ENCODE peak calls at places on chromosomes 12 and 14, in five cellular contexts. One of them, this sample, is unnamed.

GRCh38 chr12:18576104-18576622 is 161.6 kb downstream of the PLCZ1 start:
- DNase-seq in RPMI7951: no peak
- DNase-seq in thoracic aorta: no peak
- DNase-seq in posterior vena cava: no peak
- DNase-seq in esophagus squamous epithelium: no peak
- DNase-seq in this sample: no peak

GRCh38 chr12:57521475-57522018 is 1.1 kb upstream of the MBD6 start:
- DNase-seq in RPMI7951: peak
- DNase-seq in thoracic aorta: no peak
- DNase-seq in posterior vena cava: no peak
- DNase-seq in esophagus squamous epithelium: no peak
- DNase-seq in this sample: peak

GRCh38 chr14:37056473-37056872 is 115.9 kb downstream of the SLC25A21 start:
- DNase-seq in RPMI7951: peak
- DNase-seq in thoracic aorta: no peak
- DNase-seq in posterior vena cava: no peak
- DNase-seq in esophagus squamous epithelium: no peak
- DNase-seq in this sample: no peak

GRCh38 chr12:11154400-11154925 is 16.5 kb upstream of the SMIM10L1 start:
- DNase-seq in RPMI7951: no peak
- DNase-seq in thoracic aorta: no peak
- DNase-seq in posterior vena cava: no peak
- DNase-seq in esophagus squamous epithelium: no peak
- DNase-seq in this sample: no peak

GRCh38 chr12:24561411-24561871 is 387.5 kb downstream of the BCAT1 start:
- DNase-seq in RPMI7951: peak
- DNase-seq in thoracic aorta: no peak
- DNase-seq in posterior vena cava: no peak
- DNase-seq in esophagus squamous epithelium: no peak
- DNase-seq in this sample: no peak

GRCh38 chr12:88549929-88550328 is 30.3 kb downstream of the KITLG start:
- DNase-seq in RPMI7951: no peak
- DNase-seq in thoracic aorta: no peak
- DNase-seq in posterior vena cava: no peak
- DNase-seq in esophagus squamous epithelium: no peak
- DNase-seq in this sample: no peak

GRCh38 chr14:23930742-23931141 is 22.8 kb upstream of the DHRS4 start:
- DNase-seq in RPMI7951: peak
- DNase-seq in thoracic aorta: no peak
- DNase-seq in posterior vena cava: no peak
- DNase-seq in esophagus squamous epithelium: no peak
- DNase-seq in this sample: no peak

GRCh38 chr12:31589896-31590729 is 823 bp downstream of the DENND5B start:
- DNase-seq in RPMI7951: peak
- DNase-seq in thoracic aorta: peak
- DNase-seq in posterior vena cava: peak
- DNase-seq in esophagus squamous epithelium: no peak
- DNase-seq in this sample: peak

GRCh38 chr12:12883369-12884001 is 7.9 kb upstream of the GPRC5A start:
- DNase-seq in RPMI7951: peak
- DNase-seq in thoracic aorta: no peak
- DNase-seq in posterior vena cava: no peak
- DNase-seq in esophagus squamous epithelium: no peak
- DNase-seq in this sample: no peak

GRCh38 chr12:111715242-111715641 is 29.4 kb downstream of the ACAD10 start:
- DNase-seq in RPMI7951: no peak
- DNase-seq in thoracic aorta: no peak
- DNase-seq in posterior vena cava: no peak
- DNase-seq in esophagus squamous epithelium: no peak
- DNase-seq in this sample: no peak

GRCh38 chr12:60148831-60149230 is 553.0 kb downstream of the SLC16A7 start:
- DNase-seq in RPMI7951: peak
- DNase-seq in thoracic aorta: no peak
- DNase-seq in posterior vena cava: no peak
- DNase-seq in esophagus squamous epithelium: no peak
- DNase-seq in this sample: no peak

GRCh38 chr12:10982244-10982643 is 4.5 kb downstream of the TAS2R50 start:
- DNase-seq in RPMI7951: no peak
- DNase-seq in thoracic aorta: no peak
- DNase-seq in posterior vena cava: no peak
- DNase-seq in esophagus squamous epithelium: no peak
- DNase-seq in this sample: no peak

GRCh38 chr12:26434299-26434915 is 239.0 kb downstream of the SSPN start:
- DNase-seq in RPMI7951: peak
- DNase-seq in thoracic aorta: no peak
- DNase-seq in posterior vena cava: no peak
- DNase-seq in esophagus squamous epithelium: no peak
- DNase-seq in this sample: no peak

GRCh38 chr12:107554941-107555340 is 130.7 kb upstream of the PWP1 start:
- DNase-seq in RPMI7951: no peak
- DNase-seq in thoracic aorta: no peak
- DNase-seq in posterior vena cava: no peak
- DNase-seq in esophagus squamous epithelium: no peak
- DNase-seq in this sample: no peak

GRCh38 chr12:9237286-9237685 is 29.1 kb upstream of the PZP start:
- DNase-seq in RPMI7951: no peak
- DNase-seq in thoracic aorta: no peak
- DNase-seq in posterior vena cava: no peak
- DNase-seq in esophagus squamous epithelium: no peak
- DNase-seq in this sample: no peak

GRCh38 chr14:71591929-71592328 is 340.3 kb upstream of the RGS6 start:
- DNase-seq in RPMI7951: peak
- DNase-seq in thoracic aorta: no peak
- DNase-seq in posterior vena cava: no peak
- DNase-seq in esophagus squamous epithelium: no peak
- DNase-seq in this sample: no peak

GRCh38 chr12:127980585-127980984 is 286.4 kb upstream of the TMEM132C start:
- DNase-seq in RPMI7951: no peak
- DNase-seq in thoracic aorta: no peak
- DNase-seq in posterior vena cava: no peak
- DNase-seq in esophagus squamous epithelium: no peak
- DNase-seq in this sample: no peak

GRCh38 chr12:109295764-109296425 is 13.2 kb downstream of the FOXN4 start:
- DNase-seq in RPMI7951: no peak
- DNase-seq in thoracic aorta: no peak
- DNase-seq in posterior vena cava: peak
- DNase-seq in esophagus squamous epithelium: no peak
- DNase-seq in this sample: no peak

GRCh38 chr14:100584056-100585031 is 2.9 kb downstream of the BEGAIN start:
- DNase-seq in RPMI7951: no peak
- DNase-seq in thoracic aorta: no peak
- DNase-seq in posterior vena cava: peak
- DNase-seq in esophagus squamous epithelium: no peak
- DNase-seq in this sample: peak

GRCh38 chr12:132638541-132639408 is 20.2 kb downstream of the P2RX2 start:
- DNase-seq in RPMI7951: peak
- DNase-seq in thoracic aorta: no peak
- DNase-seq in posterior vena cava: peak
- DNase-seq in esophagus squamous epithelium: no peak
- DNase-seq in this sample: no peak

GRCh38 chr14:73773441-73774243 is 59.5 kb upstream of the PNMA1 start:
- DNase-seq in RPMI7951: no peak
- DNase-seq in thoracic aorta: no peak
- DNase-seq in posterior vena cava: peak
- DNase-seq in esophagus squamous epithelium: no peak
- DNase-seq in this sample: no peak

GRCh38 chr12:106974525-106974924 is 12.4 kb downstream of the MTERF2 start:
- DNase-seq in RPMI7951: no peak
- DNase-seq in thoracic aorta: no peak
- DNase-seq in posterior vena cava: no peak
- DNase-seq in esophagus squamous epithelium: no peak
- DNase-seq in this sample: no peak

GRCh38 chr12:79737875-79738718 is 47.3 kb upstream of the PAWR start:
- DNase-seq in RPMI7951: peak
- DNase-seq in thoracic aorta: no peak
- DNase-seq in posterior vena cava: no peak
- DNase-seq in esophagus squamous epithelium: no peak
- DNase-seq in this sample: no peak

GRCh38 chr12:111766608-111767361 is at the start of gene ALDH2:
- DNase-seq in RPMI7951: no peak
- DNase-seq in thoracic aorta: no peak
- DNase-seq in posterior vena cava: peak
- DNase-seq in esophagus squamous epithelium: no peak
- DNase-seq in this sample: peak

GRCh38 chr12:81077686-81078441 is at the start of gene ACSS3:
- DNase-seq in RPMI7951: no peak
- DNase-seq in thoracic aorta: peak
- DNase-seq in posterior vena cava: peak
- DNase-seq in esophagus squamous epithelium: no peak
- DNase-seq in this sample: peak

GRCh38 chr14:22084393-22085281 is 411.0 kb upstream of the OR4E1 start:
- DNase-seq in RPMI7951: peak
- DNase-seq in thoracic aorta: no peak
- DNase-seq in posterior vena cava: no peak
- DNase-seq in esophagus squamous epithelium: no peak
- DNase-seq in this sample: no peak